ENCODE peak calls at places on chromosomes 6 and 20, in nine cellular contexts. I, T, G, M, F, P, Z, U and Q are unnamed samples.

GRCh38 chr6:143210420-143210819 is 149.7 kb downstream of the AIG1 start:
- DNase-seq in I (no peak), T (no peak), G (no peak), M (no peak), F (no peak), P (no peak), Z (no peak), U (no peak), Q (no peak)

GRCh38 chr6:33849500-33850075 is 45.8 kb upstream of the MLN start:
- DNase-seq in I (no peak), T (no peak), G (no peak), M (no peak), F (no peak), P (no peak), Z (no peak), U (no peak), Q (no peak)

GRCh38 chr20:57323034-57323433 is 6.6 kb upstream of the SPO11 start:
- DNase-seq in I (no peak), T (peak; percentile 18), G (peak; percentile 37), M (peak; percentile 37), F (peak; percentile 71), P (peak; percentile 63), Z (no peak), U (peak; percentile 53), Q (no peak)

GRCh38 chr6:155630085-155630484 is 174.4 kb upstream of the NOX3 start:
- DNase-seq in I (no peak), T (no peak), G (no peak), M (peak; percentile 59), F (no peak), P (no peak), Z (peak; percentile 2), U (no peak), Q (no peak)

GRCh38 chr6:3341467-3341866 is 82.7 kb downstream of the PSMG4 start:
- DNase-seq in I (no peak), T (no peak), G (peak; percentile 90), M (no peak), F (no peak), P (no peak), Z (peak; percentile 95), U (peak; percentile 73), Q (no peak)

GRCh38 chr6:169997930-169998218 is 246.5 kb downstream of the ERMARD start:
- DNase-seq in I (peak; percentile 26), T (no peak), G (no peak), M (no peak), F (no peak), P (no peak), Z (no peak), U (no peak), Q (no peak)

GRCh38 chr6:7479801-7480266 is 61.6 kb upstream of the DSP start:
- DNase-seq in I (peak; percentile 71), T (peak; percentile 66), G (peak; percentile 84), M (peak; percentile 91), F (peak; percentile 70), P (no peak), Z (peak; percentile 16), U (no peak), Q (no peak)

GRCh38 chr6:42339991-42340401 is 111.7 kb downstream of the TRERF1 start:
- DNase-seq in I (no peak), T (no peak), G (no peak), M (peak; percentile 64), F (no peak), P (no peak), Z (no peak), U (no peak), Q (no peak)

GRCh38 chr6:84332139-84333034 is 104.9 kb upstream of the CEP162 start:
- DNase-seq in I (no peak), T (no peak), G (no peak), M (no peak), F (no peak), P (no peak), Z (no peak), U (no peak), Q (no peak)

GRCh38 chr20:33291830-33292355 is 8.9 kb downstream of the BPIFB1 start:
- DNase-seq in I (peak; percentile 75), T (peak; percentile 33), G (peak; percentile 33), M (peak; percentile 61), F (peak; percentile 58), P (peak; percentile 57), Z (peak; percentile 4), U (no peak), Q (no peak)

GRCh38 chr6:161476711-161477110 is 202.8 kb upstream of the AGPAT4 start:
- DNase-seq in I (no peak), T (no peak), G (peak; percentile 39), M (no peak), F (no peak), P (no peak), Z (no peak), U (no peak), Q (no peak)

GRCh38 chr6:166582258-166582657 is 4.2 kb downstream of the RAMACL start:
- DNase-seq in I (no peak), T (no peak), G (peak; percentile 18), M (no peak), F (no peak), P (no peak), Z (peak; percentile 66), U (no peak), Q (no peak)

GRCh38 chr6:21915707-21916399 is 322.3 kb downstream of the SOX4 start:
- DNase-seq in I (no peak), T (no peak), G (peak; percentile 50), M (peak; percentile 37), F (no peak), P (no peak), Z (peak; percentile 32), U (no peak), Q (no peak)

GRCh38 chr20:54573838-54574237 is 98.4 kb downstream of the DOK5 start:
- DNase-seq in I (no peak), T (no peak), G (peak; percentile 46), M (no peak), F (no peak), P (no peak), Z (no peak), U (no peak), Q (peak; percentile 35)
- H3K4me1 ChIP-seq in I (no peaks in the 10 kb centered on the region), T (no peaks in the 10 kb centered on the region), G (peaks cover 7% of the 10 kb centered on the region), M (no peaks in the 10 kb centered on the region), F (no peaks in the 10 kb centered on the region), P (no peaks in the 10 kb centered on the region), Z (no peaks in the 10 kb centered on the region), U (peaks cover 5% of the 10 kb centered on the region), Q (peaks cover 2% of the 10 kb centered on the region)

GRCh38 chr6:40344566-40345185 is 242.5 kb downstream of the LRFN2 start:
- DNase-seq in I (peak; percentile 36), T (no peak), G (no peak), M (no peak), F (no peak), P (no peak), Z (no peak), U (no peak), Q (no peak)

GRCh38 chr6:40347571-40348011 is 239.6 kb downstream of the LRFN2 start:
- DNase-seq in I (no peak), T (no peak), G (no peak), M (no peak), F (no peak), P (no peak), Z (no peak), U (no peak), Q (no peak)

GRCh38 chr6:40343887-40344565 is 243.1 kb downstream of the LRFN2 start:
- DNase-seq in I (peak; percentile 17), T (no peak), G (no peak), M (no peak), F (no peak), P (no peak), Z (no peak), U (no peak), Q (no peak)

GRCh38 chr6:40348591-40348990 is 238.6 kb downstream of the LRFN2 start:
- DNase-seq in I (no peak), T (no peak), G (no peak), M (no peak), F (no peak), P (no peak), Z (no peak), U (no peak), Q (no peak)

DNA sequence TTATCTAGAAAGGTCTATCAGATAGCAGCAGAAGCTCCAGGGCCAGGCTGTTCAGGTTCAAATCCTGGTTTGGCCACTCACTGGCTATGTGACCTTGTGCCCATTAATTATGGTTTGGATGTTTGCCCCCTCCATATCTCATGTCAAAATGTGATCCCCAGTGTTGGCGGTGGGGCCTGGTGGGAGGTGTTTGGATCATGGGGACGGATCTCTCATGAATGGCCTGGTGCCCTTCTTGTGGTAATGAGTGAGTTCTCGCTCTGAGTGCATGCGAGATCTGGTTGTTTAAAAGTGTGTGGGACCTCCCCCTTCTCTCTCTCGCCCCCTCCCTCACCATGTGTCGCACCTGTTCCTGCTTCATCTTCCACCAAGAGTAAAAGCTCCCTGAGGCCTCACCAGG is 240.9 kb downstream of the LRFN2 start:
- DNase-seq in I (no peak), T (no peak), G (no peak), M (no peak), F (no peak), P (no peak), Z (no peak), U (no peak), Q (no peak)
- H3K27ac ChIP-seq in I (no peak overlapping the region), T (no peak overlapping the region), G (no peak overlapping the region), M (no peak overlapping the region), F (no peak overlapping the region), P (no peak overlapping the region), Z (no peak overlapping the region), U (peak overlapping the region; percentile 64), Q (no peak overlapping the region)

DNA sequence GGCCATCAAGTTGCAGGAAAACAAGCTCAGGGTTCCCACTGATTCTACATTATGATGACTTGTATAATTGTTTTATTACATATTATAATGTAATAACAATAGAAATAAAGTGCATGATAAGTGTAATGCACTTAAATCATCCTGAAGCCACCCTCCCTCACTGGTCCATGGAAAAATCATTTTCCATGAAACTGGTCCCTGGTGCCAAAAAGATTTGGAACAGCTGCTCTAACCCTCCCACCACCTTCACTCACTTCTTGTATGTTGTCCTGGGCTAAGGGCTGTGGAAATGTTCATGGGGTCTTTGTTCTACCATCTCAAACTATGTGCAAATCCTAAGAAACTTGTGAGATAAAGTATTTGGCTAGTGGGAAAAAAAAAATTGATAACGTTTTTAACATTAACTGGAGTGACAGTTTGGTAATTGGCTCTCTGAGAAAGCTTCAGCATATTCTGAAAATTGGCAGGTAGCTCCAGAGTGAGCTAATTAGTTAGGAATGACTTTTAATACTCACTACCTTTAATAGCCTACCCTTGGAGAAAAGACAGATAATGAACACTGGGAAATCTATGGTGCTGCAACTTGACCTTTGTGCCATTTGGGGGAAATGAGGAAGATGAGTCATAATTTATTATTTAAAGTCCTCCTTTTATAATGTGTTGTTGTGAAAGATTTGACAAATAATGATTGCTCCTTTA is 134.0 kb downstream of the LRRC1 start:
- DNase-seq in I (no peak), T (no peak), G (no peak), M (peak; percentile 63), F (no peak), P (no peak), Z (no peak), U (no peak), Q (no peak)
- H3K4me1 ChIP-seq in I (no peaks in the 10 kb centered on the region), T (peaks cover 51% of the 10 kb centered on the region), G (peaks cover 4% of the 10 kb centered on the region), M (peaks cover 38% of the 10 kb centered on the region), F (peaks cover 9% of the 10 kb centered on the region), P (no peaks in the 10 kb centered on the region), Z (peaks cover 2% of the 10 kb centered on the region), U (no peaks in the 10 kb centered on the region), Q (peaks cover 2% of the 10 kb centered on the region)

DNA sequence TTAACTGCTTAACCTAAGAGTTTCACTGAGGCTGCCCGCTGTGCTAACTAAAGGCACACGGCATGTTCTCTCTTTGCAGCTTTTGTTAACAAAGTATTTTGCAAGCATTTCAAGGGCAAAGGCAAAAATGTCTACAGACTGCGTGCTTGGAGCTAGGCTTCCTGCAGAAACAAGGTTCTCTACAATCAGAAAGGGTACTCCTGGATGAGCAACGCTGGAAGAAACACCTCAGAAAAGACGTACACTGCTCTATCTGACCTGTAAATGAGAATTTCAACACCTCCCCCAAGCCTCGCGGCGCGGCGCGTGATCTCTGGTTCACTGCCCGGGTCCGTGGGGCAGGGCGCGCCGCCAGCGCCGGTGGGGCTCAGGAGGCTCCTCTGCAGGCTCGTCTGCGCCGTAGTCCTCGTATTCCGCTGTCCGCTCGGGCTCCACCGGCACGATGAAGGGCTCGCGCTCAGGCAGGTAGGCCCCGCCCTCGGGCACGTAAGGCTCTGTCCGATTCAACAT is 120.9 kb downstream of the COL12A1 start:
- DNase-seq in I (peak; percentile 46), T (peak; percentile 20), G (no peak), M (no peak), F (peak; percentile 76), P (no peak), Z (peak; percentile 33), U (no peak), Q (peak; percentile 78)
- H3K27ac ChIP-seq in I (no peak overlapping the region), T (no peak overlapping the region), G (no peak overlapping the region), M (no peak overlapping the region), F (peak overlapping the region; percentile 3), P (no peak overlapping the region), Z (no peak overlapping the region), U (no peak overlapping the region), Q (no peak overlapping the region)